ENCODE peak calls at places on chromosomes 7 and 10, in seven cellular contexts. Z, A, I, V, Y, H and C are unnamed samples.

GRCh38 chr10:7185367-7185690 is 225.5 kb downstream of the SFMBT2 start:
- DNase-seq in Z (no peak), A (no peak), I (no peak), V (no peak), Y (no peak), H (no peak), C (no peak)

GRCh38 chr7:48102530-48102929 is 13.5 kb downstream of the UPP1 start:
- DNase-seq in Z (no peak), A (no peak), I (no peak), V (no peak), Y (no peak), H (no peak), C (no peak)

GRCh38 chr10:33421789-33422188 is 87.3 kb upstream of the NRP1 start:
- DNase-seq in Z (no peak), A (peak; percentile 70), I (peak; percentile 77), V (no peak), Y (no peak), H (no peak), C (no peak)

GRCh38 chr7:50307368-50308012 is 3.0 kb downstream of the IKZF1 start:
- DNase-seq in Z (no peak), A (no peak), I (no peak), V (peak; percentile 50), Y (no peak), H (peak; percentile 65), C (no peak)

GRCh38 chr7:88203401-88203800 is 16.4 kb downstream of the SRI start:
- DNase-seq in Z (no peak), A (no peak), I (no peak), V (no peak), Y (no peak), H (no peak), C (no peak)

GRCh38 chr7:78835896-78836295 is 617.6 kb downstream of the MAGI2 start:
- DNase-seq in Z (no peak), A (no peak), I (no peak), V (no peak), Y (no peak), H (no peak), C (no peak)

GRCh38 chr10:110056822-110057221 is 49.0 kb downstream of the ADD3 start:
- DNase-seq in Z (no peak), A (no peak), I (peak; percentile 39), V (no peak), Y (no peak), H (no peak), C (no peak)

GRCh38 chr7:27194641-27195379 is 5.1 kb downstream of the HOXA13 start:
- DNase-seq in Z (no peak), A (no peak), I (no peak), V (no peak), Y (no peak), H (no peak), C (no peak)

GRCh38 chr7:129054438-129055293 is at the start of gene TNPO3:
- DNase-seq in Z (peak; percentile 97), A (peak; percentile 82), I (peak; percentile 57), V (peak; percentile 82), Y (peak; percentile 77), H (peak; percentile 89), C (peak; percentile 85)

GRCh38 chr10:23479798-23480473 is 41.1 kb downstream of the OTUD1 start:
- DNase-seq in Z (no peak), A (no peak), I (no peak), V (no peak), Y (no peak), H (no peak), C (no peak)